ENCODE peak calls at places on chromosomes 5 and 9, in seven cellular contexts. M is AG04450; Y is upper lobe of right lung; N is CD8-positive, alpha-beta memory T cell; X is gastrocnemius medialis; E is aorta; D is IMR-90. R is an unnamed sample.

GRCh38 chr5:51625224-51625968 is 242.1 kb downstream of the ISL1 start:
- DNase-seq in Y (no peak), M (no peak), N (no peak), X (no peak), E (no peak), D (no peak), R (no peak)

GRCh38 chr5:179438041-179438441 is 92.8 kb upstream of the ADAMTS2 start:
- DNase-seq in Y (peak; percentile 67), X (no peak), D (no peak), N (no peak), M (no peak), E (peak; percentile 65), R (no peak)

GRCh38 chr5:112694853-112695709 is 42.6 kb upstream of the APC start:
- DNase-seq in M (no peak), Y (no peak), E (no peak), X (no peak), N (no peak), D (peak; percentile 59), R (no peak)

GRCh38 chr9:107810493-107810931 is 320.9 kb upstream of the KLF4 start:
- DNase-seq in N (no peak), M (no peak), D (peak; percentile 25), X (no peak), Y (peak; percentile 66), E (no peak), R (no peak)

GRCh38 chr5:167870055-167870454 is 421.4 kb upstream of the WWC1 start:
- DNase-seq in E (no peak), Y (no peak), N (no peak), X (no peak), M (no peak), D (no peak), R (no peak)

GRCh38 chr9:21605489-21605931 is 123.4 kb upstream of the IFNE start:
- DNase-seq in X (no peak), M (peak; percentile 42), N (no peak), E (no peak), Y (no peak), D (peak; percentile 88), R (no peak)

GRCh38 chr9:72526901-72527800 is 5.7 kb downstream of the TMC1 start:
- DNase-seq in N (peak; percentile 73), D (peak; percentile 93), Y (peak; percentile 83), E (peak; percentile 85), X (peak; percentile 82), M (peak; percentile 74), R (peak; percentile 63)

GRCh38 chr5:154630410-154630809 is 124.8 kb upstream of the LARP1 start:
- DNase-seq in D (no peak), X (no peak), M (no peak), E (no peak), N (no peak), Y (no peak), R (no peak)

GRCh38 chr5:51391175-51391574 is 7.9 kb downstream of the ISL1 start:
- DNase-seq in X (no peak), M (no peak), D (no peak), Y (no peak), E (no peak), N (no peak), R (no peak)

GRCh38 chr9:114366334-114367128 is 21.3 kb downstream of the AKNA start:
- DNase-seq in D (peak; percentile 92), E (no peak), Y (peak; percentile 52), X (no peak), M (peak; percentile 64), N (peak; percentile 75), R (no peak)

GRCh38 chr5:170632985-170633234 is 129.1 kb downstream of the KCNIP1 start:
- DNase-seq in E (peak; percentile 92), Y (peak; percentile 76), N (peak; percentile 51), M (no peak), D (no peak), X (no peak), R (no peak)

GRCh38 chr9:19193029-19193324 is 37.5 kb upstream of the DENND4C start:
- DNase-seq in X (no peak), M (no peak), Y (no peak), E (no peak), D (no peak), N (no peak), R (no peak)

GRCh38 chr9:117772960-117773359 is 68.8 kb downstream of the TLR4 start:
- DNase-seq in Y (no peak), E (no peak), X (no peak), D (no peak), M (no peak), N (no peak), R (no peak)

GRCh38 chr9:110752766-110753165 is 84.2 kb downstream of the MUSK start:
- DNase-seq in N (no peak), M (peak; percentile 83), D (peak; percentile 96), E (no peak), Y (no peak), X (no peak), R (no peak)

GRCh38 chr9:129887210-129888084 is 52.2 kb downstream of the USP20 start:
- DNase-seq in Y (no peak), N (peak; percentile 90), D (peak; percentile 81), X (no peak), M (no peak), E (no peak), R (no peak)

GRCh38 chr5:174177531-174177930 is 132.0 kb downstream of the NSG2 start:
- DNase-seq in E (peak; percentile 32), X (no peak), Y (no peak), N (no peak), D (no peak), M (no peak), R (no peak)

GRCh38 chr5:161230222-161230621 is 316.3 kb downstream of the GABRB2 start:
- DNase-seq in Y (no peak), E (no peak), N (no peak), M (no peak), D (no peak), X (no peak), R (peak; percentile 77)

GRCh38 chr9:108816037-108816436 is 39.7 kb downstream of the ACTL7B start:
- DNase-seq in X (no peak), E (no peak), Y (peak; percentile 81), M (no peak), D (no peak), N (no peak), R (no peak)
- H3K4me3 ChIP-seq in X (no peak overlapping the region), E (no peak overlapping the region), Y (no peak overlapping the region), M (no peak overlapping the region), D (no peak overlapping the region), N (no peak overlapping the region), R (no peak overlapping the region)

DNA sequence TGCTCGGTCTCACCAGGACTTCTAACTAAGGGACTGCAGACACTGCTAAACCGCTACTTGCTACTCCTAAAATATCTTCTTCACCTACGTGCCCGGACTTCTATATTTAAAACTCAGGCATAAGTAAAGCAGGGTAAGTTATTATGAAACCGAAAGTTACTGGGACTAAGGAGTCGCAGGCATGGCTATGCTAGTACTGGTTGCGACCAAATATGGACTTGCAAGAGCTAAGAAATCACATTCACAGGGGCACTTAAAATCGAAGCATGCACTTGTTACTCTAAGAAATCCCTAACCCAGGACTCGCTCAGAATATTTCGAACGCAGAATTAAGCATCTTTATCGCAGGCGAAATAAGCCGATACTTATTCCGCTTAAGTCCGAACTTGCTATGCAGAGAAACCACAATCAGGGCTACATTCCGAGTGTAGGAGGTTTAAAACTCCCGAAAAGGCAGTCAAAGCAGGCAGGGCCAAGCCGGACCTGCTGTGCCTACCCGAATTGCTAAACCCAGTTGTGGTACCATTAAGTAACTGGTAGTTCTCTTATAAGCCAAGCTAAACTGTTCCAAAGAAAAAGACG is 2.1 kb downstream of the ANXA2R start:
- DNase-seq in E (no peak), X (no peak), Y (no peak), N (peak; percentile 72), D (peak; percentile 92), M (no peak), R (no peak)
- H3K27ac ChIP-seq in E (no peak overlapping the region), X (peak overlapping the region; percentile 96), Y (peak overlapping the region; percentile 100), N (peak overlapping the region; percentile 71), D (peak overlapping the region; percentile 96), M (peak overlapping the region; percentile 93), R (no peak overlapping the region)

DNA sequence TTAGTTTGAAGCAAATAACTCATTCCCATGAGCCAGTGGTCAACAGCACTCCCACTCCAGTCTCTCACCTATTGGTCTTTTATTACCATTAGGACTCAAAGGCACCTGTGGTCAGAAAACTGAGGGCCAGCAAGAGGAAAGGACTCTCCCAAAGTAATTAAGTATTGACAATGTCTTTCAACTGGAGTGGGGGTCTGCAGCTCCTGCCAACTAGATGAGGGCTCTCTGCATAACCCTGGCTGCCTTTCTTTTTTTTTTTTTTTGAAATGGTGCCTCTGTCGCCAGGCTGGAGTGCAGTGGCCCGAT is 577 bp upstream of the CDK5RAP2 start:
- DNase-seq in M (no peak), Y (no peak), D (no peak), X (no peak), E (no peak), N (no peak), R (no peak)
- H3K4me3 ChIP-seq in M (peak overlapping the region; percentile 27), Y (peak overlapping the region; percentile 91), D (peak overlapping the region; percentile 15), X (peak overlapping the region; percentile 89), E (no peak overlapping the region), N (peak overlapping the region; percentile 59), R (no peak overlapping the region)

GRCh38 chr5:73668422-73669116 is 42.6 kb downstream of the ARHGEF28 start:
- DNase-seq in Y (no peak), N (no peak), E (no peak), D (no peak), X (no peak), M (no peak), R (no peak)
- H3K27ac ChIP-seq in Y (no peak overlapping the region), N (no peak overlapping the region), E (no peak overlapping the region), D (no peak overlapping the region), X (no peak overlapping the region), M (no peak overlapping the region), R (no peak overlapping the region)

GRCh38 chr5:138438724-138439536 is at the start of gene REEP2:
- DNase-seq in M (no peak), Y (peak; percentile 79), N (peak; percentile 50), E (no peak), D (peak; percentile 47), X (no peak), R (no peak)

GRCh38 chr5:138441221-138441620 is 2.4 kb downstream of the REEP2 start:
- DNase-seq in M (no peak), Y (peak; percentile 40), E (no peak), X (no peak), D (no peak), N (no peak), R (peak; percentile 27)

GRCh38 chr5:138438003-138438723 is 694 bp upstream of the REEP2 start:
- DNase-seq in Y (no peak), M (no peak), N (no peak), E (no peak), X (no peak), D (no peak), R (no peak)

GRCh38 chr5:138439537-138440225 is 824 bp downstream of the REEP2 start:
- DNase-seq in D (peak; percentile 3), N (no peak), Y (peak; percentile 61), X (no peak), E (no peak), M (no peak), R (peak; percentile 41)

GRCh38 chr5:138440226-138441073 is 1.6 kb downstream of the REEP2 start:
- DNase-seq in E (no peak), M (no peak), X (no peak), N (no peak), D (no peak), Y (peak; percentile 48), R (no peak)
- H3K4me3 ChIP-seq in E (no peak overlapping the region), M (peak overlapping the region; percentile 74), X (no peak overlapping the region), N (no peak overlapping the region), D (no peak overlapping the region), Y (no peak overlapping the region), R (no peak overlapping the region)

DNA sequence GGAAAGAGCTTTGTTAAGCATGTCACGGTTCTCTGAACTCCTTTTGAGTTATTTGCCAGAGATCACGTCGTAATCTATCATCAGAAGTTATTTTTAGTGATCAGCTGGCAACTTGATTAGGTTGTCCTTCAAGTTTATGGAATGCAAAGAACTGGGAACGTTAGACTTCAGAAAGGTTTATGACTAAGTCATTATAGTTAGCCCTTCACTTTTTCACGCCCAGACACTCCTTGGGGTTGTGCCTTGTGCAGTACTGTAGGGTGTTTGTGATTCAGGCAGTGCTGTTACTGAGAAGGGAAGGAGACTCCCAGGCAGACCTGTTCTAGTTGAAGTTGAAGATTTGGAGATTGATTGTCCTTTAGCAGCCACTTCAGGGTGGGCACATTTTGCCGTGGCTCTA is 26.7 kb upstream of the PHF2 start:
- DNase-seq in N (no peak), X (no peak), M (no peak), Y (no peak), E (no peak), D (no peak), R (no peak)
- H3K27ac ChIP-seq in N (no peak overlapping the region), X (peak overlapping the region; percentile 24), M (no peak overlapping the region), Y (no peak overlapping the region), E (no peak overlapping the region), D (no peak overlapping the region), R (no peak overlapping the region)